ENCODE peak calls at places on chromosomes 12 and 14, in eight cellular contexts. One of them, this sample, is unnamed. For H3K27me3, the result is how much of the 10 kb centered on the place peaks cover.

GRCh38 chr12:123363743-123364531 is 710 bp downstream of the SBNO1 start:
- DNase-seq in fibroblast of lung: no peak
- DNase-seq in psoas muscle: peak
- DNase-seq in upper lobe of left lung: peak
- DNase-seq in suprapubic skin: peak
- DNase-seq in GM23338: peak
- DNase-seq in endodermal cell: peak
- DNase-seq in H7: peak
- DNase-seq in this sample: peak

GRCh38 chr12:54004841-54005530 is 3.8 kb upstream of the HOXC8 start:
- DNase-seq in fibroblast of lung: no peak
- DNase-seq in psoas muscle: no peak
- DNase-seq in upper lobe of left lung: peak
- DNase-seq in suprapubic skin: peak
- DNase-seq in GM23338: peak
- DNase-seq in endodermal cell: peak
- DNase-seq in H7: peak
- DNase-seq in this sample: no peak

GRCh38 chr14:94056579-94057308 is 24.3 kb downstream of the DDX24 start:
- DNase-seq in fibroblast of lung: no peak
- DNase-seq in psoas muscle: no peak
- DNase-seq in upper lobe of left lung: no peak
- DNase-seq in suprapubic skin: no peak
- DNase-seq in GM23338: no peak
- DNase-seq in endodermal cell: no peak
- DNase-seq in H7: no peak
- DNase-seq in this sample: no peak

GRCh38 chr14:36028218-36028617 is 148.3 kb downstream of the PTCSC3 start:
- DNase-seq in fibroblast of lung: no peak
- DNase-seq in psoas muscle: no peak
- DNase-seq in upper lobe of left lung: no peak
- DNase-seq in suprapubic skin: no peak
- DNase-seq in GM23338: peak
- DNase-seq in endodermal cell: no peak
- DNase-seq in H7: peak
- DNase-seq in this sample: peak

GRCh38 chr12:96108321-96108720 is 72.9 kb upstream of the LTA4H start:
- DNase-seq in fibroblast of lung: no peak
- DNase-seq in psoas muscle: peak
- DNase-seq in upper lobe of left lung: no peak
- DNase-seq in suprapubic skin: peak
- DNase-seq in GM23338: peak
- DNase-seq in endodermal cell: peak
- DNase-seq in H7: peak
- DNase-seq in this sample: no peak

GRCh38 chr12:122421263-122421814 is 1.1 kb downstream of the CLIP1 start:
- DNase-seq in fibroblast of lung: peak
- DNase-seq in psoas muscle: peak
- DNase-seq in upper lobe of left lung: no peak
- DNase-seq in suprapubic skin: peak
- DNase-seq in GM23338: no peak
- DNase-seq in endodermal cell: no peak
- DNase-seq in H7: no peak
- DNase-seq in this sample: peak

GRCh38 chr12:98750511-98750910 is 105.4 kb downstream of the APAF1 start:
- DNase-seq in fibroblast of lung: no peak
- DNase-seq in psoas muscle: no peak
- DNase-seq in upper lobe of left lung: no peak
- DNase-seq in suprapubic skin: no peak
- DNase-seq in GM23338: peak
- DNase-seq in endodermal cell: peak
- DNase-seq in H7: no peak
- DNase-seq in this sample: no peak

GRCh38 chr12:58067610-58068387 is 126.4 kb downstream of the ATP23 start:
- DNase-seq in fibroblast of lung: peak
- DNase-seq in psoas muscle: no peak
- DNase-seq in upper lobe of left lung: no peak
- DNase-seq in suprapubic skin: no peak
- DNase-seq in GM23338: no peak
- DNase-seq in endodermal cell: no peak
- DNase-seq in H7: no peak
- DNase-seq in this sample: no peak

GRCh38 chr12:104630230-104630670 is 173.5 kb downstream of the CHST11 start:
- DNase-seq in fibroblast of lung: no peak
- DNase-seq in psoas muscle: no peak
- DNase-seq in upper lobe of left lung: no peak
- DNase-seq in suprapubic skin: no peak
- DNase-seq in GM23338: peak
- DNase-seq in endodermal cell: no peak
- DNase-seq in H7: no peak
- DNase-seq in this sample: no peak

GRCh38 chr12:51246254-51246853 is 7.7 kb downstream of the DAZAP2 start:
- DNase-seq in fibroblast of lung: peak
- DNase-seq in psoas muscle: no peak
- DNase-seq in upper lobe of left lung: no peak
- DNase-seq in suprapubic skin: no peak
- DNase-seq in GM23338: no peak
- DNase-seq in endodermal cell: peak
- DNase-seq in H7: no peak
- DNase-seq in this sample: peak

GRCh38 chr14:75303415-75303814 is 24.8 kb downstream of the FOS start:
- DNase-seq in fibroblast of lung: peak
- DNase-seq in psoas muscle: peak
- DNase-seq in upper lobe of left lung: no peak
- DNase-seq in suprapubic skin: peak
- DNase-seq in GM23338: peak
- DNase-seq in endodermal cell: peak
- DNase-seq in H7: peak
- DNase-seq in this sample: peak

GRCh38 chr12:131640436-131640969 is 70.4 kb upstream of the SFSWAP start:
- DNase-seq in fibroblast of lung: no peak
- DNase-seq in psoas muscle: no peak
- DNase-seq in upper lobe of left lung: no peak
- DNase-seq in suprapubic skin: no peak
- DNase-seq in GM23338: no peak
- DNase-seq in endodermal cell: peak
- DNase-seq in H7: peak
- DNase-seq in this sample: no peak

GRCh38 chr12:47377414-47378221 is 297.9 kb upstream of the AMIGO2 start:
- DNase-seq in fibroblast of lung: peak
- DNase-seq in psoas muscle: peak
- DNase-seq in upper lobe of left lung: no peak
- DNase-seq in suprapubic skin: peak
- DNase-seq in GM23338: no peak
- DNase-seq in endodermal cell: no peak
- DNase-seq in H7: no peak
- DNase-seq in this sample: peak

GRCh38 chr14:100469632-100470522 is 117.3 kb downstream of the BEGAIN start:
- DNase-seq in fibroblast of lung: no peak
- DNase-seq in psoas muscle: no peak
- DNase-seq in upper lobe of left lung: no peak
- DNase-seq in suprapubic skin: no peak
- DNase-seq in GM23338: no peak
- DNase-seq in endodermal cell: no peak
- DNase-seq in H7: no peak
- DNase-seq in this sample: no peak

GRCh38 chr14:35406811-35407630 is 2.5 kb upstream of the NFKBIA start:
- DNase-seq in fibroblast of lung: peak
- DNase-seq in psoas muscle: no peak
- DNase-seq in upper lobe of left lung: no peak
- DNase-seq in suprapubic skin: no peak
- DNase-seq in GM23338: peak
- DNase-seq in endodermal cell: no peak
- DNase-seq in H7: no peak
- DNase-seq in this sample: no peak

GRCh38 chr12:125343649-125344048 is 278.4 kb downstream of the AACS start:
- DNase-seq in fibroblast of lung: no peak
- DNase-seq in psoas muscle: no peak
- DNase-seq in upper lobe of left lung: no peak
- DNase-seq in suprapubic skin: no peak
- DNase-seq in GM23338: no peak
- DNase-seq in endodermal cell: no peak
- DNase-seq in H7: no peak
- DNase-seq in this sample: no peak

GRCh38 chr12:99154264-99154982 is 493.1 kb upstream of the GARIN6 start:
- DNase-seq in fibroblast of lung: no peak
- DNase-seq in psoas muscle: no peak
- DNase-seq in upper lobe of left lung: no peak
- DNase-seq in suprapubic skin: no peak
- DNase-seq in GM23338: peak
- DNase-seq in endodermal cell: peak
- DNase-seq in H7: no peak
- DNase-seq in this sample: no peak

GRCh38 chr14:55129086-55129427 is at the start of gene LGALS3:
- DNase-seq in fibroblast of lung: peak
- DNase-seq in psoas muscle: peak
- DNase-seq in upper lobe of left lung: peak
- DNase-seq in suprapubic skin: peak
- DNase-seq in GM23338: peak
- DNase-seq in endodermal cell: peak
- DNase-seq in H7: peak
- DNase-seq in this sample: peak

GRCh38 chr12:97767347-97767746 is 304.7 kb downstream of the RMST start:
- DNase-seq in fibroblast of lung: peak
- DNase-seq in psoas muscle: no peak
- DNase-seq in upper lobe of left lung: no peak
- DNase-seq in suprapubic skin: no peak
- DNase-seq in GM23338: no peak
- DNase-seq in endodermal cell: no peak
- DNase-seq in H7: no peak
- DNase-seq in this sample: no peak

GRCh38 chr12:113759135-113759534 is 207.0 kb downstream of the RBM19 start:
- DNase-seq in fibroblast of lung: no peak
- DNase-seq in psoas muscle: no peak
- DNase-seq in upper lobe of left lung: no peak
- DNase-seq in suprapubic skin: no peak
- DNase-seq in GM23338: no peak
- DNase-seq in endodermal cell: no peak
- DNase-seq in H7: no peak
- DNase-seq in this sample: no peak

GRCh38 chr12:113758165-113758924 is 207.8 kb downstream of the RBM19 start:
- DNase-seq in fibroblast of lung: no peak
- DNase-seq in psoas muscle: no peak
- DNase-seq in upper lobe of left lung: no peak
- DNase-seq in suprapubic skin: no peak
- DNase-seq in GM23338: no peak
- DNase-seq in endodermal cell: no peak
- DNase-seq in H7: no peak
- DNase-seq in this sample: no peak

GRCh38 chr12:113755098-113755497 is 211.0 kb downstream of the RBM19 start:
- DNase-seq in fibroblast of lung: no peak
- DNase-seq in psoas muscle: no peak
- DNase-seq in upper lobe of left lung: no peak
- DNase-seq in suprapubic skin: no peak
- DNase-seq in GM23338: no peak
- DNase-seq in endodermal cell: no peak
- DNase-seq in H7: no peak
- DNase-seq in this sample: no peak

GRCh38 chr12:113757223-113758002 is 208.7 kb downstream of the RBM19 start:
- DNase-seq in fibroblast of lung: no peak
- DNase-seq in psoas muscle: no peak
- DNase-seq in upper lobe of left lung: no peak
- DNase-seq in suprapubic skin: no peak
- DNase-seq in GM23338: peak
- DNase-seq in endodermal cell: peak
- DNase-seq in H7: peak
- DNase-seq in this sample: no peak

GRCh38 chr12:113756609-113757008 is 209.5 kb downstream of the RBM19 start:
- DNase-seq in fibroblast of lung: no peak
- DNase-seq in psoas muscle: no peak
- DNase-seq in upper lobe of left lung: no peak
- DNase-seq in suprapubic skin: no peak
- DNase-seq in GM23338: no peak
- DNase-seq in endodermal cell: no peak
- DNase-seq in H7: no peak
- DNase-seq in this sample: no peak
- H3K27me3 ChIP-seq in fibroblast of lung: under half
- H3K27me3 ChIP-seq in psoas muscle: under half
- H3K27me3 ChIP-seq in upper lobe of left lung: under half
- H3K27me3 ChIP-seq in suprapubic skin: under half
- H3K27me3 ChIP-seq in GM23338: under half
- H3K27me3 ChIP-seq in endodermal cell: under half
- H3K27me3 ChIP-seq in H7: under half
- H3K27me3 ChIP-seq in this sample: under half

GRCh38 chr14:61616524-61617185 is 78.7 kb upstream of the HIF1A start:
- DNase-seq in fibroblast of lung: peak
- DNase-seq in psoas muscle: no peak
- DNase-seq in upper lobe of left lung: no peak
- DNase-seq in suprapubic skin: no peak
- DNase-seq in GM23338: no peak
- DNase-seq in endodermal cell: no peak
- DNase-seq in H7: no peak
- DNase-seq in this sample: no peak
- H3K27me3 ChIP-seq in fibroblast of lung: under half
- H3K27me3 ChIP-seq in psoas muscle: under half
- H3K27me3 ChIP-seq in upper lobe of left lung: under half
- H3K27me3 ChIP-seq in suprapubic skin: under half
- H3K27me3 ChIP-seq in GM23338: under half
- H3K27me3 ChIP-seq in endodermal cell: under half
- H3K27me3 ChIP-seq in H7: under half
- H3K27me3 ChIP-seq in this sample: under half

GRCh38 chr14:76473381-76474263 is 97.7 kb downstream of the ESRRB start:
- DNase-seq in fibroblast of lung: no peak
- DNase-seq in psoas muscle: peak
- DNase-seq in upper lobe of left lung: no peak
- DNase-seq in suprapubic skin: no peak
- DNase-seq in GM23338: peak
- DNase-seq in endodermal cell: peak
- DNase-seq in H7: peak
- DNase-seq in this sample: no peak
- H3K27me3 ChIP-seq in fibroblast of lung: under half
- H3K27me3 ChIP-seq in psoas muscle: under half
- H3K27me3 ChIP-seq in upper lobe of left lung: under half
- H3K27me3 ChIP-seq in suprapubic skin: under half
- H3K27me3 ChIP-seq in GM23338: under half
- H3K27me3 ChIP-seq in endodermal cell: under half
- H3K27me3 ChIP-seq in H7: under half
- H3K27me3 ChIP-seq in this sample: under half

GRCh38 chr12:3363608-3364007 is 127.4 kb upstream of the PRMT8 start:
- DNase-seq in fibroblast of lung: no peak
- DNase-seq in psoas muscle: no peak
- DNase-seq in upper lobe of left lung: no peak
- DNase-seq in suprapubic skin: no peak
- DNase-seq in GM23338: no peak
- DNase-seq in endodermal cell: peak
- DNase-seq in H7: no peak
- DNase-seq in this sample: no peak

GRCh38 chr12:3365416-3366385 is 125.3 kb upstream of the PRMT8 start:
- DNase-seq in fibroblast of lung: no peak
- DNase-seq in psoas muscle: no peak
- DNase-seq in upper lobe of left lung: peak
- DNase-seq in suprapubic skin: no peak
- DNase-seq in GM23338: peak
- DNase-seq in endodermal cell: peak
- DNase-seq in H7: peak
- DNase-seq in this sample: no peak

GRCh38 chr12:3364661-3365264 is 126.2 kb upstream of the PRMT8 start:
- DNase-seq in fibroblast of lung: no peak
- DNase-seq in psoas muscle: no peak
- DNase-seq in upper lobe of left lung: no peak
- DNase-seq in suprapubic skin: no peak
- DNase-seq in GM23338: no peak
- DNase-seq in endodermal cell: peak
- DNase-seq in H7: no peak
- DNase-seq in this sample: no peak

GRCh38 chr12:3362751-3363150 is 128.3 kb upstream of the PRMT8 start:
- DNase-seq in fibroblast of lung: no peak
- DNase-seq in psoas muscle: no peak
- DNase-seq in upper lobe of left lung: no peak
- DNase-seq in suprapubic skin: no peak
- DNase-seq in GM23338: no peak
- DNase-seq in endodermal cell: peak
- DNase-seq in H7: no peak
- DNase-seq in this sample: no peak

GRCh38 chr12:3364226-3364625 is 126.8 kb upstream of the PRMT8 start:
- DNase-seq in fibroblast of lung: no peak
- DNase-seq in psoas muscle: no peak
- DNase-seq in upper lobe of left lung: no peak
- DNase-seq in suprapubic skin: no peak
- DNase-seq in GM23338: no peak
- DNase-seq in endodermal cell: peak
- DNase-seq in H7: no peak
- DNase-seq in this sample: no peak
- H3K27me3 ChIP-seq in fibroblast of lung: under half
- H3K27me3 ChIP-seq in psoas muscle: under half
- H3K27me3 ChIP-seq in upper lobe of left lung: under half
- H3K27me3 ChIP-seq in suprapubic skin: half or more
- H3K27me3 ChIP-seq in GM23338: under half
- H3K27me3 ChIP-seq in endodermal cell: under half
- H3K27me3 ChIP-seq in H7: under half
- H3K27me3 ChIP-seq in this sample: half or more